ENCODE peak calls at places on chromosome 9, in ten cellular contexts. One of them, this sample, is unnamed.

GRCh38 chr9:89597711-89598707 is 6.8 kb upstream of the GADD45G start:
- DNase-seq in omental fat pad: no peak
- DNase-seq in RWPE1: peak
- DNase-seq in endothelial cell: peak
- DNase-seq in progenitor cell of endocrine pancreas: peak
- DNase-seq in upper lobe of left lung: no peak
- DNase-seq in sigmoid colon: no peak
- DNase-seq in fibroblast of the aortic adventitia: peak
- DNase-seq in bronchial epithelial cell: peak
- DNase-seq in WTC11: peak
- DNase-seq in this sample: peak

GRCh38 chr9:69898714-69899209 is 78.1 kb downstream of the CFAP95 start:
- DNase-seq in omental fat pad: no peak
- DNase-seq in RWPE1: peak
- DNase-seq in endothelial cell: no peak
- DNase-seq in progenitor cell of endocrine pancreas: no peak
- DNase-seq in upper lobe of left lung: no peak
- DNase-seq in sigmoid colon: no peak
- DNase-seq in fibroblast of the aortic adventitia: peak
- DNase-seq in bronchial epithelial cell: peak
- DNase-seq in WTC11: no peak
- DNase-seq in this sample: no peak

GRCh38 chr9:130936285-130937117 is 2.5 kb downstream of the FIBCD1 start:
- DNase-seq in omental fat pad: no peak
- DNase-seq in RWPE1: peak
- DNase-seq in endothelial cell: no peak
- DNase-seq in progenitor cell of endocrine pancreas: no peak
- DNase-seq in upper lobe of left lung: no peak
- DNase-seq in sigmoid colon: no peak
- DNase-seq in fibroblast of the aortic adventitia: peak
- DNase-seq in bronchial epithelial cell: peak
- DNase-seq in WTC11: peak
- DNase-seq in this sample: peak

GRCh38 chr9:96021616-96022444 is 146.3 kb downstream of the ERCC6L2 start:
- DNase-seq in omental fat pad: no peak
- DNase-seq in RWPE1: no peak
- DNase-seq in endothelial cell: peak
- DNase-seq in progenitor cell of endocrine pancreas: no peak
- DNase-seq in upper lobe of left lung: peak
- DNase-seq in sigmoid colon: no peak
- DNase-seq in fibroblast of the aortic adventitia: no peak
- DNase-seq in bronchial epithelial cell: no peak
- DNase-seq in WTC11: no peak
- DNase-seq in this sample: peak

GRCh38 chr9:86434039-86434726 is 80.0 kb upstream of the TUT7 start:
- DNase-seq in omental fat pad: peak
- DNase-seq in RWPE1: peak
- DNase-seq in endothelial cell: peak
- DNase-seq in progenitor cell of endocrine pancreas: no peak
- DNase-seq in upper lobe of left lung: no peak
- DNase-seq in sigmoid colon: peak
- DNase-seq in fibroblast of the aortic adventitia: peak
- DNase-seq in bronchial epithelial cell: peak
- DNase-seq in WTC11: no peak
- DNase-seq in this sample: no peak

GRCh38 chr9:22625540-22625939 is 178.9 kb downstream of the DMRTA1 start:
- DNase-seq in omental fat pad: no peak
- DNase-seq in RWPE1: no peak
- DNase-seq in endothelial cell: no peak
- DNase-seq in progenitor cell of endocrine pancreas: no peak
- DNase-seq in upper lobe of left lung: no peak
- DNase-seq in sigmoid colon: no peak
- DNase-seq in fibroblast of the aortic adventitia: no peak
- DNase-seq in bronchial epithelial cell: no peak
- DNase-seq in WTC11: no peak
- DNase-seq in this sample: no peak

GRCh38 chr9:98860871-98861293 is 53.4 kb downstream of the GALNT12 start:
- DNase-seq in omental fat pad: no peak
- DNase-seq in RWPE1: peak
- DNase-seq in endothelial cell: peak
- DNase-seq in progenitor cell of endocrine pancreas: no peak
- DNase-seq in upper lobe of left lung: no peak
- DNase-seq in sigmoid colon: peak
- DNase-seq in fibroblast of the aortic adventitia: peak
- DNase-seq in bronchial epithelial cell: peak
- DNase-seq in WTC11: no peak
- DNase-seq in this sample: no peak

GRCh38 chr9:118596374-118597015 is 772.7 kb downstream of the BRINP1 start:
- DNase-seq in omental fat pad: no peak
- DNase-seq in RWPE1: no peak
- DNase-seq in endothelial cell: no peak
- DNase-seq in progenitor cell of endocrine pancreas: no peak
- DNase-seq in upper lobe of left lung: no peak
- DNase-seq in sigmoid colon: no peak
- DNase-seq in fibroblast of the aortic adventitia: no peak
- DNase-seq in bronchial epithelial cell: no peak
- DNase-seq in WTC11: no peak
- DNase-seq in this sample: no peak

GRCh38 chr9:86700601-86701000 is 246.7 kb downstream of the GAS1 start:
- DNase-seq in omental fat pad: no peak
- DNase-seq in RWPE1: no peak
- DNase-seq in endothelial cell: no peak
- DNase-seq in progenitor cell of endocrine pancreas: no peak
- DNase-seq in upper lobe of left lung: no peak
- DNase-seq in sigmoid colon: no peak
- DNase-seq in fibroblast of the aortic adventitia: peak
- DNase-seq in bronchial epithelial cell: peak
- DNase-seq in WTC11: no peak
- DNase-seq in this sample: no peak

GRCh38 chr9:21715408-21715807 is 87.0 kb upstream of the MTAP start:
- DNase-seq in omental fat pad: no peak
- DNase-seq in RWPE1: no peak
- DNase-seq in endothelial cell: no peak
- DNase-seq in progenitor cell of endocrine pancreas: no peak
- DNase-seq in upper lobe of left lung: no peak
- DNase-seq in sigmoid colon: no peak
- DNase-seq in fibroblast of the aortic adventitia: peak
- DNase-seq in bronchial epithelial cell: no peak
- DNase-seq in WTC11: no peak
- DNase-seq in this sample: no peak

GRCh38 chr9:124212381-124213050 is 45.2 kb upstream of the NEK6 start:
- DNase-seq in omental fat pad: peak
- DNase-seq in RWPE1: peak
- DNase-seq in endothelial cell: no peak
- DNase-seq in progenitor cell of endocrine pancreas: no peak
- DNase-seq in upper lobe of left lung: no peak
- DNase-seq in sigmoid colon: peak
- DNase-seq in fibroblast of the aortic adventitia: peak
- DNase-seq in bronchial epithelial cell: peak
- DNase-seq in WTC11: no peak
- DNase-seq in this sample: no peak

GRCh38 chr9:124011460-124012301 is at the start of gene LHX2:
- DNase-seq in omental fat pad: no peak
- DNase-seq in RWPE1: peak
- DNase-seq in endothelial cell: peak
- DNase-seq in progenitor cell of endocrine pancreas: no peak
- DNase-seq in upper lobe of left lung: peak
- DNase-seq in sigmoid colon: no peak
- DNase-seq in fibroblast of the aortic adventitia: peak
- DNase-seq in bronchial epithelial cell: peak
- DNase-seq in WTC11: peak
- DNase-seq in this sample: peak

GRCh38 chr9:81237565-81238231 is 451.6 kb downstream of the TLE1 start:
- DNase-seq in omental fat pad: no peak
- DNase-seq in RWPE1: no peak
- DNase-seq in endothelial cell: no peak
- DNase-seq in progenitor cell of endocrine pancreas: no peak
- DNase-seq in upper lobe of left lung: no peak
- DNase-seq in sigmoid colon: no peak
- DNase-seq in fibroblast of the aortic adventitia: no peak
- DNase-seq in bronchial epithelial cell: no peak
- DNase-seq in WTC11: no peak
- DNase-seq in this sample: no peak

GRCh38 chr9:27310582-27310981 is 13.6 kb upstream of the EQTN start:
- DNase-seq in omental fat pad: no peak
- DNase-seq in RWPE1: no peak
- DNase-seq in endothelial cell: no peak
- DNase-seq in progenitor cell of endocrine pancreas: no peak
- DNase-seq in upper lobe of left lung: no peak
- DNase-seq in sigmoid colon: no peak
- DNase-seq in fibroblast of the aortic adventitia: no peak
- DNase-seq in bronchial epithelial cell: no peak
- DNase-seq in WTC11: no peak
- DNase-seq in this sample: no peak

GRCh38 chr9:249025-249424 is 34.4 kb downstream of the DOCK8 start:
- DNase-seq in omental fat pad: no peak
- DNase-seq in RWPE1: no peak
- DNase-seq in endothelial cell: no peak
- DNase-seq in progenitor cell of endocrine pancreas: no peak
- DNase-seq in upper lobe of left lung: no peak
- DNase-seq in sigmoid colon: no peak
- DNase-seq in fibroblast of the aortic adventitia: no peak
- DNase-seq in bronchial epithelial cell: peak
- DNase-seq in WTC11: no peak
- DNase-seq in this sample: no peak

GRCh38 chr9:29214162-29214520 is 1640.9 kb upstream of the C9orf72 start:
- DNase-seq in omental fat pad: no peak
- DNase-seq in RWPE1: peak
- DNase-seq in endothelial cell: peak
- DNase-seq in progenitor cell of endocrine pancreas: peak
- DNase-seq in upper lobe of left lung: peak
- DNase-seq in sigmoid colon: no peak
- DNase-seq in fibroblast of the aortic adventitia: no peak
- DNase-seq in bronchial epithelial cell: no peak
- DNase-seq in WTC11: peak
- DNase-seq in this sample: peak

GRCh38 chr9:29044959-29045358 is 1471.7 kb upstream of the C9orf72 start:
- DNase-seq in omental fat pad: no peak
- DNase-seq in RWPE1: peak
- DNase-seq in endothelial cell: no peak
- DNase-seq in progenitor cell of endocrine pancreas: no peak
- DNase-seq in upper lobe of left lung: no peak
- DNase-seq in sigmoid colon: no peak
- DNase-seq in fibroblast of the aortic adventitia: no peak
- DNase-seq in bronchial epithelial cell: peak
- DNase-seq in WTC11: no peak
- DNase-seq in this sample: no peak

GRCh38 chr9:94675008-94675841 is 35.9 kb upstream of the FBP1 start:
- DNase-seq in omental fat pad: no peak
- DNase-seq in RWPE1: no peak
- DNase-seq in endothelial cell: no peak
- DNase-seq in progenitor cell of endocrine pancreas: no peak
- DNase-seq in upper lobe of left lung: no peak
- DNase-seq in sigmoid colon: no peak
- DNase-seq in fibroblast of the aortic adventitia: peak
- DNase-seq in bronchial epithelial cell: peak
- DNase-seq in WTC11: no peak
- DNase-seq in this sample: no peak

GRCh38 chr9:75231167-75231566 is 142.9 kb downstream of the OSTF1 start:
- DNase-seq in omental fat pad: no peak
- DNase-seq in RWPE1: no peak
- DNase-seq in endothelial cell: no peak
- DNase-seq in progenitor cell of endocrine pancreas: no peak
- DNase-seq in upper lobe of left lung: no peak
- DNase-seq in sigmoid colon: no peak
- DNase-seq in fibroblast of the aortic adventitia: no peak
- DNase-seq in bronchial epithelial cell: no peak
- DNase-seq in WTC11: no peak
- DNase-seq in this sample: no peak

GRCh38 chr9:133347515-133347984 is 381 bp downstream of the MED22 start:
- DNase-seq in omental fat pad: no peak
- DNase-seq in RWPE1: peak
- DNase-seq in endothelial cell: peak
- DNase-seq in progenitor cell of endocrine pancreas: no peak
- DNase-seq in upper lobe of left lung: peak
- DNase-seq in sigmoid colon: no peak
- DNase-seq in fibroblast of the aortic adventitia: peak
- DNase-seq in bronchial epithelial cell: no peak
- DNase-seq in WTC11: peak
- DNase-seq in this sample: peak
- TF ChIP-seq CTCF in omental fat pad: no peak
- TF ChIP-seq CTCF in RWPE1: no peak
- TF ChIP-seq CTCF in endothelial cell: no peak
- TF ChIP-seq CTCF in progenitor cell of endocrine pancreas: no peak
- TF ChIP-seq CTCF in upper lobe of left lung: no peak
- TF ChIP-seq CTCF in sigmoid colon: no peak
- TF ChIP-seq CTCF in fibroblast of the aortic adventitia: peak
- TF ChIP-seq CTCF in bronchial epithelial cell: peak
- TF ChIP-seq CTCF in WTC11: no peak
- TF ChIP-seq CTCF in this sample: no peak

GRCh38 chr9:133715866-133716563 is 22.1 kb downstream of the SARDH start:
- DNase-seq in omental fat pad: no peak
- DNase-seq in RWPE1: no peak
- DNase-seq in endothelial cell: peak
- DNase-seq in progenitor cell of endocrine pancreas: no peak
- DNase-seq in upper lobe of left lung: peak
- DNase-seq in sigmoid colon: peak
- DNase-seq in fibroblast of the aortic adventitia: no peak
- DNase-seq in bronchial epithelial cell: no peak
- DNase-seq in WTC11: peak
- DNase-seq in this sample: peak
- TF ChIP-seq CTCF in omental fat pad: no peak
- TF ChIP-seq CTCF in RWPE1: peak
- TF ChIP-seq CTCF in endothelial cell: no peak
- TF ChIP-seq CTCF in progenitor cell of endocrine pancreas: peak
- TF ChIP-seq CTCF in upper lobe of left lung: peak
- TF ChIP-seq CTCF in sigmoid colon: no peak
- TF ChIP-seq CTCF in fibroblast of the aortic adventitia: peak
- TF ChIP-seq CTCF in bronchial epithelial cell: no peak
- TF ChIP-seq CTCF in WTC11: peak
- TF ChIP-seq CTCF in this sample: peak

DNA sequence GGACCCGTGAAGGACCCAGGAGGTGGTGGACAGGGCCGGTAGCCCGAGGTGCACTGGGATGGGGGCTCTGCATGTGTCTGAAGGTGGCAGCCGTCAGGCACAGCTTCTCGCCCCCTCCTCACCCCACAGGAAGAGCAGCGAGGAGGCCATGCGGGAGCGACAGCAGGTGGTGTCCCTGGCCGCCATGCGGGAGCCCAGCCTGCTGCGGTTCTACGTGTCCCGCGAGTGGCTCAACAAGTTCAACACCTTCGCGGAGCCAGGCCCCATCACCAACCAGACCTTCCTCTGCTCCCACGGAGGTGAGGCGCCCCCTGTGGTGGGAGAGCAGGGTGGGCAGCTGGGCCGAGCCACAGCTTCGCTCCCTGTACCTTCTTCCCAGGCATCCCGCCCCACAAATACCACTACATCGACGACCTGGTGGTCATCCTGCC is 39.9 kb downstream of the USP20 start:
- DNase-seq in omental fat pad: no peak
- DNase-seq in RWPE1: no peak
- DNase-seq in endothelial cell: peak
- DNase-seq in progenitor cell of endocrine pancreas: no peak
- DNase-seq in upper lobe of left lung: peak
- DNase-seq in sigmoid colon: no peak
- DNase-seq in fibroblast of the aortic adventitia: no peak
- DNase-seq in bronchial epithelial cell: no peak
- DNase-seq in WTC11: peak
- DNase-seq in this sample: no peak
- TF ChIP-seq CTCF in omental fat pad: no peak
- TF ChIP-seq CTCF in RWPE1: no peak
- TF ChIP-seq CTCF in endothelial cell: peak
- TF ChIP-seq CTCF in progenitor cell of endocrine pancreas: peak
- TF ChIP-seq CTCF in upper lobe of left lung: no peak
- TF ChIP-seq CTCF in sigmoid colon: no peak
- TF ChIP-seq CTCF in fibroblast of the aortic adventitia: no peak
- TF ChIP-seq CTCF in bronchial epithelial cell: peak
- TF ChIP-seq CTCF in WTC11: peak
- TF ChIP-seq CTCF in this sample: peak

GRCh38 chr9:135241381-135242380 is 154.2 kb downstream of the OLFM1 start:
- DNase-seq in omental fat pad: no peak
- DNase-seq in RWPE1: peak
- DNase-seq in endothelial cell: peak
- DNase-seq in progenitor cell of endocrine pancreas: no peak
- DNase-seq in upper lobe of left lung: no peak
- DNase-seq in sigmoid colon: peak
- DNase-seq in fibroblast of the aortic adventitia: no peak
- DNase-seq in bronchial epithelial cell: no peak
- DNase-seq in WTC11: peak
- DNase-seq in this sample: no peak
- TF ChIP-seq CTCF in omental fat pad: no peak
- TF ChIP-seq CTCF in RWPE1: no peak
- TF ChIP-seq CTCF in endothelial cell: no peak
- TF ChIP-seq CTCF in progenitor cell of endocrine pancreas: peak
- TF ChIP-seq CTCF in upper lobe of left lung: no peak
- TF ChIP-seq CTCF in sigmoid colon: no peak
- TF ChIP-seq CTCF in fibroblast of the aortic adventitia: no peak
- TF ChIP-seq CTCF in bronchial epithelial cell: no peak
- TF ChIP-seq CTCF in WTC11: no peak
- TF ChIP-seq CTCF in this sample: no peak

This sample was measured in neural crest cell.